ENCODE peak calls at places on chromosomes 12 and 14, in eight cellular contexts. N, M, Q, S, Z, R, F and A are unnamed samples.

GRCh38 chr12:102965281-102966155 is 8.0 kb downstream of the ASCL1 start:
- DNase-seq in N (no peak), M (no peak), Q (no peak), S (no peak), Z (no peak), R (no peak), F (no peak), A (no peak)

GRCh38 chr14:104082807-104083206 is 2.7 kb upstream of the ASPG start:
- DNase-seq in N (peak; percentile 13), M (no peak), Q (no peak), S (peak; percentile 66), Z (no peak), R (no peak), F (no peak), A (no peak)

GRCh38 chr12:66014818-66015217 is 115.7 kb downstream of the LLPH start:
- DNase-seq in N (no peak), M (no peak), Q (no peak), S (no peak), Z (no peak), R (no peak), F (no peak), A (peak; percentile 44)

GRCh38 chr14:99128185-99128584 is 143.8 kb downstream of the BCL11B start:
- DNase-seq in N (no peak), M (no peak), Q (no peak), S (no peak), Z (no peak), R (no peak), F (no peak), A (no peak)

GRCh38 chr14:30657606-30658163 is 35.6 kb downstream of the SCFD1 start:
- DNase-seq in N (no peak), M (no peak), Q (peak; percentile 62), S (no peak), Z (no peak), R (no peak), F (no peak), A (no peak)

GRCh38 chr14:30389134-30389900 is 169.6 kb upstream of the G2E3 start:
- DNase-seq in N (no peak), M (no peak), Q (no peak), S (peak; percentile 63), Z (no peak), R (no peak), F (peak; percentile 6), A (no peak)

GRCh38 chr12:130185455-130186100 is 23.3 kb downstream of the FZD10 start:
- DNase-seq in N (no peak), M (no peak), Q (no peak), S (no peak), Z (no peak), R (no peak), F (no peak), A (no peak)

GRCh38 chr12:109389146-109389545 is 41.4 kb downstream of the MYO1H start:
- DNase-seq in N (no peak), M (no peak), Q (peak; percentile 84), S (no peak), Z (no peak), R (peak; percentile 78), F (no peak), A (no peak)

GRCh38 chr14:73843296-73843695 is 8.3 kb upstream of the PTGR2 start:
- DNase-seq in N (no peak), M (no peak), Q (no peak), S (no peak), Z (no peak), R (no peak), F (no peak), A (no peak)

GRCh38 chr12:127083028-127083949 is 1183.7 kb upstream of the TMEM132C start:
- DNase-seq in N (peak; percentile 14), M (no peak), Q (peak; percentile 83), S (peak; percentile 11), Z (no peak), R (no peak), F (no peak), A (no peak)

GRCh38 chr12:56221233-56221756 is 427 bp downstream of the RNF41 start:
- DNase-seq in N (peak; percentile 62), M (no peak), Q (no peak), S (no peak), Z (peak; percentile 74), R (peak; percentile 56), F (peak; percentile 51), A (no peak)

GRCh38 chr12:103742349-103742784 is 98.7 kb downstream of the NT5DC3 start:
- DNase-seq in N (no peak), M (no peak), Q (no peak), S (peak; percentile 3), Z (no peak), R (peak; percentile 16), F (no peak), A (no peak)

GRCh38 chr14:61889914-61890351 is 127.7 kb downstream of the SNAPC1 start:
- DNase-seq in N (no peak), M (no peak), Q (peak; percentile 90), S (no peak), Z (no peak), R (no peak), F (no peak), A (no peak)

GRCh38 chr12:75766263-75767160 is 255.1 kb upstream of the KRR1 start:
- DNase-seq in N (no peak), M (no peak), Q (no peak), S (no peak), Z (no peak), R (no peak), F (no peak), A (no peak)

GRCh38 chr14:90518941-90519256 is 122.1 kb downstream of the CALM1 start:
- DNase-seq in N (no peak), M (peak; percentile 17), Q (peak; percentile 87), S (no peak), Z (no peak), R (peak; percentile 56), F (no peak), A (peak; percentile 52)

GRCh38 chr12:64650762-64651161 is 40.5 kb downstream of the RASSF3 start:
- DNase-seq in N (no peak), M (no peak), Q (no peak), S (no peak), Z (peak; percentile 62), R (no peak), F (no peak), A (no peak)
- H3K27ac ChIP-seq in N (no peak overlapping the region), M (no peak overlapping the region), Q (peak overlapping the region; percentile 59), S (no peak overlapping the region), Z (peak overlapping the region; percentile 9), R (no peak overlapping the region), F (peak overlapping the region; percentile 84), A (no peak overlapping the region)

GRCh38 chr12:49064767-49065152 is 4.2 kb upstream of the KMT2D start:
- DNase-seq in N (no peak), M (no peak), Q (no peak), S (no peak), Z (no peak), R (no peak), F (no peak), A (no peak)

GRCh38 chr12:49069507-49070346 is at the start of gene RHEBL1:
- DNase-seq in N (peak; percentile 98), M (peak; percentile 95), Q (peak; percentile 99), S (peak; percentile 97), Z (peak; percentile 99), R (peak; percentile 99), F (peak; percentile 95), A (peak; percentile 99)

GRCh38 chr12:49066120-49066519 is 3.7 kb downstream of the RHEBL1 start:
- DNase-seq in N (no peak), M (no peak), Q (no peak), S (no peak), Z (no peak), R (no peak), F (no peak), A (no peak)

GRCh38 chr12:49070971-49071370 is 1.2 kb upstream of the RHEBL1 start:
- DNase-seq in N (no peak), M (no peak), Q (no peak), S (no peak), Z (no peak), R (no peak), F (no peak), A (no peak)

DNA sequence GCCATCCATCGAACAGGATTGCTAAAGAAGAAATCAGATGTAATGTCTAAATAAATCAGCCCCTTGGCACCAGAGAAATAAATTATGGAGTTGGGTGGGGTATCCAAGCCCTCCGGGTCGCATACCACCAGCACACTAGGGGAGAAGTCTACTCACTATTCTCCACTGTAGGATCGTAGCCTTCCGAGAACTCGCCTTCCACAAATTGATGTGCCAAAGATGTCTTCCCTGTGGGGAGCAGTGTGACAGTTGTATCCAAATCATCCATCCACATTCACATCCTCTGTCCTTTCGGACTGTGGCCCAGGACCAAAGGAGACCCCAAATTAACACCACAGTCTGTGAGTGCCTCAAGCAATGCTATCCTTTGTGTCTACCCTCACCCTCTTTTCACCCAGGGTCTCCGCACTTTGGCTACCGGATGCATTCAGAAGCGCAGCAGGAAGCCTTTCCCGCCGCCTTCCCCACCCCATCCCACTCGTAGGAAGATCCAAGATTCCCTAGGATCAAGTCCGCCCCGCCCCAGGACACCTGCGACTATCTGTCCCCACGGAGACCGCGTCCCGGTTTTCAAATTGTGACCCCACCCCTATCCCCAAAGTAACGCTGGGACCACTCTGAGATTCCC is 786 bp downstream of the RHEBL1 start:
- DNase-seq in N (no peak), M (no peak), Q (no peak), S (no peak), Z (no peak), R (no peak), F (no peak), A (peak; percentile 37)
- H3K27ac ChIP-seq in N (no peak overlapping the region), M (peak overlapping the region; percentile 76), Q (peak overlapping the region; percentile 31), S (no peak overlapping the region), Z (no peak overlapping the region), R (peak overlapping the region; percentile 69), F (no peak overlapping the region), A (peak overlapping the region; percentile 68)

DNA sequence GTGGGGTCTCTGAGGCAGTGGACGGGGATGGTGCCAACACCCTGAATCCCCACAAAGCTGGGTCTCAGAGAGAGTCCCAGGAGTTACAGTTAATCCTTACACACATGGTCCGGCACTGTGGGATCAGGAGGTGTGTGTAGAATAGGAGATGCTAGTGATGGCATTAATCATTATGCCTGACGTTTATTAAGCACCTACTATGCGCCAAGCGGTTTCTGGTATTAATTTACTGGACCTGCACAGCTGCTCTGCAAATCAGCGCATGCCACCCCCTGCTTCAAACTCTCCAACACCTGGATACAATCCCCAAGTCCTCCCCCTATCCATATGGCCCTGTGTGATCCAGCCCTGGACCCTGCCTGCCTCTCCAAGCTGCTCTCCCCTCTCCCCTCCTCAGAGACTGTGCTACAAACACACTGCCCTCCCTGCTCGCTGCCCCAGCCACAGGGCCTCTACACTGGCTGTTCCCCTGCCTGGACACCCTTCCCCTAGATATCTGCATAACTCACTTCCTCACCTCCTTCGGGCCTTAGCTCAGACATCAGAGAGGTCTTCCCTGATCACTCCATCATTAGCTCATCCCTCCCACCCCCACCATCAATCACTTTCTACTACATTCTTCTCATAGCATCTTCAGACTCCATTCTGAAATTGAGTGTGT is 86.0 kb downstream of the RFLNA start:
- DNase-seq in N (no peak), M (no peak), Q (no peak), S (no peak), Z (no peak), R (no peak), F (no peak), A (no peak)
- H3K27ac ChIP-seq in N (peak overlapping the region; percentile 87), M (no peak overlapping the region), Q (no peak overlapping the region), S (peak overlapping the region; percentile 56), Z (peak overlapping the region; percentile 72), R (peak overlapping the region; percentile 83), F (peak overlapping the region; percentile 82), A (no peak overlapping the region)

DNA sequence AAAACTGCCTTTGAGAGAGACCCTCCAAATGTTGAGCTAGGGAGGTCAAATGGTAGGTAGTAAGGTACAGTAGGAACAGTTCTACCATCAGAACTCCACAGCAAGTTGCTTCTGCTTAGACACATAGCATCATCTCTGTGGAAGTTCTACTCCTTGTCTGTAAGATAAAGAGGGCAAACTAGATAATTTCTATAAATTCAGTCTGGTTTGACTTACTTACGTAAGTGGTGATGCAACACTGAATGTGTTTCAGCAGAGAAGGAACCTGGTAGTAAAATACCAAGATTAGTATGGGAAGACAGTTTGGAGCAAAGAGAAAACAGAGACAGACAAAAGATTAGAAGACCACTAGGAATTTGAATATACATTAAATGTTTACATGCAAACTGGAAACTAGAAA is 42.0 kb downstream of the KITLG start:
- DNase-seq in N (no peak), M (no peak), Q (no peak), S (no peak), Z (no peak), R (no peak), F (no peak), A (no peak)
- H3K27ac ChIP-seq in N (no peak overlapping the region), M (no peak overlapping the region), Q (no peak overlapping the region), S (no peak overlapping the region), Z (no peak overlapping the region), R (no peak overlapping the region), F (no peak overlapping the region), A (no peak overlapping the region)